ENCODE peak calls at places on chromosome 3, in five cellular contexts. One of them, this sample, is unnamed.

GRCh38 chr3:149536429-149536828 is 61.9 kb downstream of the TM4SF4 start:
- DNase-seq in H9: peak; percentile 71
- DNase-seq in mesenchymal stem cell: peak; percentile 66
- DNase-seq in H1: no peak
- DNase-seq in trophoblast cell: no peak
- DNase-seq in this sample: peak; percentile 63

GRCh38 chr3:42014949-42015533 is 53.1 kb upstream of the ULK4 start:
- DNase-seq in H9: no peak
- DNase-seq in mesenchymal stem cell: peak; percentile 45
- DNase-seq in H1: no peak
- DNase-seq in trophoblast cell: no peak
- DNase-seq in this sample: no peak

GRCh38 chr3:122468896-122469533 is 45.7 kb downstream of the KPNA1 start:
- DNase-seq in H9: peak; percentile 32
- DNase-seq in mesenchymal stem cell: no peak
- DNase-seq in H1: peak; percentile 3
- DNase-seq in trophoblast cell: no peak
- DNase-seq in this sample: no peak

GRCh38 chr3:177357352-177358084 is 160.2 kb upstream of the TBL1XR1 start:
- DNase-seq in H9: no peak
- DNase-seq in mesenchymal stem cell: peak; percentile 89
- DNase-seq in H1: no peak
- DNase-seq in trophoblast cell: peak; percentile 80
- DNase-seq in this sample: no peak

GRCh38 chr3:134419214-134419965 is 45.1 kb upstream of the AMOTL2 start:
- DNase-seq in H9: no peak
- DNase-seq in mesenchymal stem cell: no peak
- DNase-seq in H1: no peak
- DNase-seq in trophoblast cell: no peak
- DNase-seq in this sample: no peak

GRCh38 chr3:133192967-133193366 is 154.8 kb downstream of the TMEM108 start:
- DNase-seq in H9: no peak
- DNase-seq in mesenchymal stem cell: no peak
- DNase-seq in H1: no peak
- DNase-seq in trophoblast cell: no peak
- DNase-seq in this sample: no peak

GRCh38 chr3:167992384-167992783 is 103.3 kb downstream of the GOLIM4 start:
- DNase-seq in H9: no peak
- DNase-seq in mesenchymal stem cell: no peak
- DNase-seq in H1: no peak
- DNase-seq in trophoblast cell: no peak
- DNase-seq in this sample: no peak

GRCh38 chr3:85433334-85433733 is 474.5 kb downstream of the CADM2 start:
- DNase-seq in H9: no peak
- DNase-seq in mesenchymal stem cell: no peak
- DNase-seq in H1: no peak
- DNase-seq in trophoblast cell: no peak
- DNase-seq in this sample: no peak

GRCh38 chr3:153061938-153062528 is 100.0 kb upstream of the RAP2B start:
- DNase-seq in H9: no peak
- DNase-seq in mesenchymal stem cell: no peak
- DNase-seq in H1: no peak
- DNase-seq in trophoblast cell: no peak
- DNase-seq in this sample: no peak

GRCh38 chr3:189597918-189598317 is 33.3 kb upstream of the TP63 start:
- DNase-seq in H9: no peak
- DNase-seq in mesenchymal stem cell: no peak
- DNase-seq in H1: no peak
- DNase-seq in trophoblast cell: no peak
- DNase-seq in this sample: no peak

GRCh38 chr3:25895443-25895842 is 105.6 kb downstream of the OXSM start:
- DNase-seq in H9: no peak
- DNase-seq in mesenchymal stem cell: no peak
- DNase-seq in H1: no peak
- DNase-seq in trophoblast cell: peak; percentile 26
- DNase-seq in this sample: no peak

GRCh38 chr3:62562017-62562416 is 188.7 kb upstream of the FEZF2 start:
- DNase-seq in H9: no peak
- DNase-seq in mesenchymal stem cell: peak; percentile 16
- DNase-seq in H1: no peak
- DNase-seq in trophoblast cell: no peak
- DNase-seq in this sample: no peak

GRCh38 chr3:57274845-57275244 is 17.6 kb downstream of the ASB14 start:
- DNase-seq in H9: no peak
- DNase-seq in mesenchymal stem cell: no peak
- DNase-seq in H1: no peak
- DNase-seq in trophoblast cell: no peak
- DNase-seq in this sample: no peak

GRCh38 chr3:76943058-76943457 is 96.8 kb upstream of the ROBO2 start:
- DNase-seq in H9: no peak
- DNase-seq in mesenchymal stem cell: peak; percentile 63
- DNase-seq in H1: peak; percentile 21
- DNase-seq in trophoblast cell: no peak
- DNase-seq in this sample: no peak

GRCh38 chr3:177729939-177730700 is 532.8 kb upstream of the TBL1XR1 start:
- DNase-seq in H9: no peak
- DNase-seq in mesenchymal stem cell: no peak
- DNase-seq in H1: no peak
- DNase-seq in trophoblast cell: no peak
- DNase-seq in this sample: no peak

GRCh38 chr3:94587291-94587690 is 524.4 kb downstream of the NSUN3 start:
- DNase-seq in H9: no peak
- DNase-seq in mesenchymal stem cell: no peak
- DNase-seq in H1: no peak
- DNase-seq in trophoblast cell: peak; percentile 1
- DNase-seq in this sample: no peak

GRCh38 chr3:56780935-56781334 is 20.8 kb downstream of the ARHGEF3 start:
- DNase-seq in H9: no peak
- DNase-seq in mesenchymal stem cell: no peak
- DNase-seq in H1: no peak
- DNase-seq in trophoblast cell: no peak
- DNase-seq in this sample: no peak

GRCh38 chr3:41710646-41711388 is 251.1 kb downstream of the ULK4 start:
- DNase-seq in H9: peak; percentile 56
- DNase-seq in mesenchymal stem cell: peak; percentile 69
- DNase-seq in H1: peak; percentile 41
- DNase-seq in trophoblast cell: no peak
- DNase-seq in this sample: no peak

GRCh38 chr3:1082024-1082633 is 10.7 kb upstream of the CNTN6 start:
- DNase-seq in H9: peak; percentile 64
- DNase-seq in mesenchymal stem cell: peak; percentile 69
- DNase-seq in H1: no peak
- DNase-seq in trophoblast cell: peak; percentile 10
- DNase-seq in this sample: peak; percentile 44

GRCh38 chr3:183497313-183497712 is 58.2 kb downstream of the KLHL6 start:
- DNase-seq in H9: no peak
- DNase-seq in mesenchymal stem cell: no peak
- DNase-seq in H1: no peak
- DNase-seq in trophoblast cell: no peak
- DNase-seq in this sample: no peak

GRCh38 chr3:34449305-34449704 is 650.9 kb downstream of the PDCD6IP start:
- DNase-seq in H9: no peak
- DNase-seq in mesenchymal stem cell: no peak
- DNase-seq in H1: no peak
- DNase-seq in trophoblast cell: no peak
- DNase-seq in this sample: no peak

GRCh38 chr3:190101320-190102117 is 19.2 kb downstream of the P3H2 start:
- DNase-seq in H9: no peak
- DNase-seq in mesenchymal stem cell: peak; percentile 82
- DNase-seq in H1: no peak
- DNase-seq in trophoblast cell: no peak
- DNase-seq in this sample: no peak

GRCh38 chr3:38579146-38579545 is 70.3 kb downstream of the SCN5A start:
- DNase-seq in H9: peak; percentile 72
- DNase-seq in mesenchymal stem cell: no peak
- DNase-seq in H1: no peak
- DNase-seq in trophoblast cell: peak; percentile 5
- DNase-seq in this sample: no peak

GRCh38 chr3:152554980-152555379 is 280.0 kb upstream of the P2RY1 start:
- DNase-seq in H9: no peak
- DNase-seq in mesenchymal stem cell: no peak
- DNase-seq in H1: no peak
- DNase-seq in trophoblast cell: no peak
- DNase-seq in this sample: no peak

GRCh38 chr3:176561826-176562225 is 635.5 kb downstream of the TBL1XR1 start:
- DNase-seq in H9: no peak
- DNase-seq in mesenchymal stem cell: no peak
- DNase-seq in H1: no peak
- DNase-seq in trophoblast cell: no peak
- DNase-seq in this sample: no peak

GRCh38 chr3:8824238-8824637 is 54.8 kb upstream of the OXTR start:
- DNase-seq in H9: no peak
- DNase-seq in mesenchymal stem cell: peak; percentile 56
- DNase-seq in H1: no peak
- DNase-seq in trophoblast cell: no peak
- DNase-seq in this sample: no peak
- H3K4me2 ChIP-seq in H9: no peak overlapping the region
- H3K4me2 ChIP-seq in mesenchymal stem cell: no peak overlapping the region
- H3K4me2 ChIP-seq in H1: no peak overlapping the region
- H3K4me2 ChIP-seq in trophoblast cell: no peak overlapping the region
- H3K4me2 ChIP-seq in this sample: no peak overlapping the region

DNA sequence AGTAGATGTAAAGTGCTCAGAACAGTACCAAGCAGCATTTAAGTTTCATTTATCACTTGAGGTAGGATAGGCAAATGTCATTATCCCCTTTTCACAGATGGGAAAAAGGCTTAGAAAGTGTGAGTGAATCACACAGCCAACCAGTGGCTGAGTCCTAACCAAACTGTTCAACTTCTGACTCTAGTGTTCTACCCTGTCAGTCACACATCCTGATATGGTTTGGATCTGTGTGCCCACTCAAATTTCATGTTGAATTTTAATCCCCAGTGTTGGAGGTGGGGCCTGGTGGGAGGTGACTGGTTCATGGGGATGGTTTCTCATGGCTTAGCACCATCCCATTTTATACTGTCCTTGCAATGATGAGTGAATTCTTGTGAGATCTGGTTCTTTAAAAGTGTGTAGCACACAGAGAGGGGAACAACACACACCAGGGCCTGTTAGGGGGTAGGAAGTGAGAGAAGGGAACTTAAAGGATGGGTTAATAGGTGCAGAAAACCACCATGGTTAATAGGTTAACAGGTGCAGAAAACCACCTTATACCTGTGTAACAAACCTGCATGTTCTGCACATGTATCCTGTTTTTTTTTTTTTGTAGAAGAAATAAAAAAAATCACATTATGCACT is 304.7 kb downstream of the SUCLG2 start:
- DNase-seq in H9: no peak
- DNase-seq in mesenchymal stem cell: no peak
- DNase-seq in H1: no peak
- DNase-seq in trophoblast cell: no peak
- DNase-seq in this sample: no peak
- H3K23ac ChIP-seq in H9: no peak overlapping the region
- H3K23ac ChIP-seq in mesenchymal stem cell: no peak overlapping the region
- H3K23ac ChIP-seq in H1: no peak overlapping the region
- H3K23ac ChIP-seq in trophoblast cell: no peak overlapping the region
- H3K23ac ChIP-seq in this sample: no peak overlapping the region

GRCh38 chr3:170749765-170750477 is 120.1 kb downstream of the RPL22L1 start:
- DNase-seq in H9: no peak
- DNase-seq in mesenchymal stem cell: peak; percentile 60
- DNase-seq in H1: no peak
- DNase-seq in trophoblast cell: no peak
- DNase-seq in this sample: no peak

GRCh38 chr3:170751894-170752283 is 118.1 kb downstream of the RPL22L1 start:
- DNase-seq in H9: no peak
- DNase-seq in mesenchymal stem cell: peak; percentile 79
- DNase-seq in H1: no peak
- DNase-seq in trophoblast cell: no peak
- DNase-seq in this sample: no peak

GRCh38 chr3:170749185-170749584 is 120.8 kb downstream of the RPL22L1 start:
- DNase-seq in H9: no peak
- DNase-seq in mesenchymal stem cell: no peak
- DNase-seq in H1: no peak
- DNase-seq in trophoblast cell: no peak
- DNase-seq in this sample: no peak

GRCh38 chr3:170751083-170751893 is 118.7 kb downstream of the RPL22L1 start:
- DNase-seq in H9: no peak
- DNase-seq in mesenchymal stem cell: peak; percentile 92
- DNase-seq in H1: no peak
- DNase-seq in trophoblast cell: no peak
- DNase-seq in this sample: no peak

GRCh38 chr3:170750478-170750830 is 119.5 kb downstream of the RPL22L1 start:
- DNase-seq in H9: no peak
- DNase-seq in mesenchymal stem cell: no peak
- DNase-seq in H1: no peak
- DNase-seq in trophoblast cell: no peak
- DNase-seq in this sample: no peak
- H2BK12ac ChIP-seq in H9: no peak overlapping the region
- H2BK12ac ChIP-seq in mesenchymal stem cell: peak overlapping the region; percentile 80
- H2BK12ac ChIP-seq in H1: no peak overlapping the region
- H2BK12ac ChIP-seq in trophoblast cell: no peak overlapping the region
- H2BK12ac ChIP-seq in this sample: no peak overlapping the region

DNA sequence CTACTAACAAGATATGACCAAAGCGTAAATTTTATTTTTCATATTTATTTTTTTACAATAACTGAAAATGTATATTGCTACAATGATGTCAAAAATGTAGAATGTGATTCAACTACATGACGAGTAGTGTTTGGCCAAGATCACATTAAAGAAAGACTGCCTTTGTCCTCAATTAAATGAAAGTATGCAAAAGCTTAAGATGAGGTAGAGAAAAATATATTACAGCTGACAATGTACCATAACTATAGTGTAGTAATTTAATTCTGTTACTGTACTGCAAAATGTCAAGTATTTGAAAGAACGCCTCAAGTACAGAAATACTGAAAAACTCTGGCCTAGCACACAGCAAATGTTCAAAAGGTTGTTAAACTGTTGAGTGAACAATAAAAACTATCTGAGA is 9.7 kb downstream of the PRICKLE2 start:
- DNase-seq in H9: no peak
- DNase-seq in mesenchymal stem cell: no peak
- DNase-seq in H1: no peak
- DNase-seq in trophoblast cell: no peak
- DNase-seq in this sample: no peak
- H3K4me2 ChIP-seq in H9: no peak overlapping the region
- H3K4me2 ChIP-seq in mesenchymal stem cell: no peak overlapping the region
- H3K4me2 ChIP-seq in H1: no peak overlapping the region
- H3K4me2 ChIP-seq in trophoblast cell: no peak overlapping the region
- H3K4me2 ChIP-seq in this sample: no peak overlapping the region

GRCh38 chr3:71441217-71441924 is 142.2 kb downstream of the FOXP1 start:
- DNase-seq in H9: no peak
- DNase-seq in mesenchymal stem cell: no peak
- DNase-seq in H1: no peak
- DNase-seq in trophoblast cell: no peak
- DNase-seq in this sample: no peak
- H3K23ac ChIP-seq in H9: no peak overlapping the region
- H3K23ac ChIP-seq in mesenchymal stem cell: no peak overlapping the region
- H3K23ac ChIP-seq in H1: no peak overlapping the region
- H3K23ac ChIP-seq in trophoblast cell: peak overlapping the region; percentile 46
- H3K23ac ChIP-seq in this sample: no peak overlapping the region

GRCh38 chr3:187952849-187953248 is 201.1 kb upstream of the LPP start:
- DNase-seq in H9: peak; percentile 33
- DNase-seq in mesenchymal stem cell: no peak
- DNase-seq in H1: no peak
- DNase-seq in trophoblast cell: no peak
- DNase-seq in this sample: no peak
- H2BK12ac ChIP-seq in H9: no peak overlapping the region
- H2BK12ac ChIP-seq in mesenchymal stem cell: no peak overlapping the region
- H2BK12ac ChIP-seq in H1: no peak overlapping the region
- H2BK12ac ChIP-seq in trophoblast cell: no peak overlapping the region
- H2BK12ac ChIP-seq in this sample: no peak overlapping the region

This sample was measured in neuronal stem cell.